ENCODE peak calls at places on chromosomes 1 and 21, in ten cellular contexts. J is GM10248, Q is H9, D is pancreas, F is lower lobe of right lung, G is colonic mucosa, L is left ventricle myocardium inferior, E is neural progenitor cell, K is nephron progenitor cell, R is endothelial cell. U is an unnamed sample.
A peak's percentile ranks its signal among the peaks of the same experiment; 100 is the strongest.

GRCh38 chr1:232561381-232561780 is 68.6 kb downstream of the SIPA1L2 start:
- DNase-seq in L (no peak), R (no peak), K (no peak), J (no peak), Q (no peak), E (no peak), G (no peak), D (no peak), F (no peak), U (no peak)

GRCh38 chr1:1778827-1779675 is 781 bp upstream of the NADK start:
- DNase-seq in D (peak; percentile 79), J (peak; percentile 93), F (peak; percentile 96), E (peak; percentile 86), G (peak; percentile 93), Q (peak; percentile 89), L (peak; percentile 80), R (peak; percentile 40), K (peak; percentile 70), U (peak; percentile 93)

GRCh38 chr1:193674292-193674944 is 488.0 kb upstream of the B3GALT2 start:
- DNase-seq in F (no peak), L (no peak), K (no peak), Q (no peak), R (no peak), G (peak; percentile 37), J (no peak), E (no peak), D (no peak), U (no peak)

GRCh38 chr1:76266762-76267161 is 192.2 kb downstream of the ST6GALNAC3 start:
- DNase-seq in J (no peak), E (no peak), F (no peak), K (no peak), G (no peak), L (no peak), D (no peak), R (no peak), Q (no peak), U (no peak)

GRCh38 chr21:32347887-32348450 is 44.8 kb downstream of the URB1 start:
- DNase-seq in G (peak; percentile 53), F (no peak), R (no peak), K (no peak), E (no peak), L (no peak), J (no peak), Q (no peak), D (no peak), U (no peak)

GRCh38 chr1:166489670-166490436 is 323.1 kb upstream of the FAM78B start:
- DNase-seq in E (no peak), D (peak; percentile 12), F (peak; percentile 54), R (no peak), L (no peak), Q (no peak), K (no peak), G (peak; percentile 20), J (peak; percentile 22), U (peak; percentile 16)

GRCh38 chr1:22815421-22816062 is 104.9 kb downstream of the EPHB2 start:
- DNase-seq in D (no peak), K (no peak), E (no peak), J (no peak), F (no peak), Q (no peak), G (no peak), L (peak; percentile 36), R (no peak), U (no peak)

GRCh38 chr1:6157132-6157527 is 23.0 kb downstream of the CHD5 start:
- DNase-seq in J (no peak), K (no peak), Q (no peak), D (no peak), R (no peak), L (no peak), F (no peak), E (no peak), G (no peak), U (no peak)

GRCh38 chr21:28150778-28151177 is 841.9 kb downstream of the LTN1 start:
- DNase-seq in J (no peak), R (no peak), L (no peak), D (no peak), K (no peak), E (no peak), F (no peak), Q (no peak), G (no peak), U (no peak)

GRCh38 chr1:108663074-108663473 is 2.2 kb upstream of the HENMT1 start:
- DNase-seq in R (no peak), L (no peak), D (no peak), J (no peak), Q (no peak), E (no peak), K (no peak), F (no peak), G (no peak), U (no peak)

DNA sequence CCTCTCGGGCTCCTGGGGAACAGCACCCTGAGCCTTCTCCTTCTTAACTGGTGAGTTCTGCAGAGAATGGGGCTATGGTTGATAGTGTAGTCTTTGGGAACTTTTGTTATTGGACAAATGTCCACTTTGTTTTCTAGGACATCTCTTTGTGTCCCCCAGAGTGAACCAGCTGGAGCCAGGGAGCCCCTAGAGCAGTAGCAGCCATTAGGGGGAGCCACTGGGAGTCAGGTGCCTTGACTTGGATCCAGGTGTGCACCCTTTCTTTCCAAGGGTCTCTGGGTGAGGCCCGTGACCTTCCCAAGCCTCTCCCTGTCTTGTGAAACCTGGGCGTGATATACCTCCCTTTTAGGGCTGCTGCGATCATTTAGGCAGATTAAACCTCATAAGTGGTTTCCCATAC is 36.9 kb downstream of the ABCG1 start:
- DNase-seq in R (no peak), D (no peak), Q (no peak), L (no peak), E (no peak), J (no peak), G (no peak), F (no peak), K (no peak), U (no peak)
- TF ChIP-seq CTCF in R (no peak), D (no peak), Q (peak; percentile 57), L (no peak), E (peak; percentile 29), J (no peak), G (no peak), F (no peak), K (no peak), U (peak; percentile 10)

GRCh38 chr1:66613187-66613586 is 79.2 kb downstream of the SGIP1 start:
- DNase-seq in G (no peak), D (no peak), Q (no peak), K (no peak), E (no peak), F (no peak), J (no peak), R (no peak), L (no peak), U (no peak)

GRCh38 chr1:66605419-66605997 is 71.6 kb downstream of the SGIP1 start:
- DNase-seq in J (no peak), D (no peak), Q (no peak), G (no peak), R (no peak), E (no peak), L (no peak), K (no peak), F (no peak), U (no peak)

GRCh38 chr1:66606359-66607142 is 72.6 kb downstream of the SGIP1 start:
- DNase-seq in E (no peak), K (no peak), F (no peak), Q (no peak), R (no peak), J (no peak), L (no peak), G (no peak), D (no peak), U (no peak)

GRCh38 chr1:66607458-66607857 is 73.5 kb downstream of the SGIP1 start:
- DNase-seq in E (peak; percentile 28), J (no peak), D (no peak), Q (peak; percentile 35), R (no peak), G (no peak), K (no peak), L (no peak), F (no peak), U (no peak)
- TF ChIP-seq CTCF in E (peak; percentile 37), J (no peak), D (no peak), Q (peak; percentile 56), R (no peak), G (no peak), K (no peak), L (peak; percentile 20), F (no peak), U (no peak)

DNA sequence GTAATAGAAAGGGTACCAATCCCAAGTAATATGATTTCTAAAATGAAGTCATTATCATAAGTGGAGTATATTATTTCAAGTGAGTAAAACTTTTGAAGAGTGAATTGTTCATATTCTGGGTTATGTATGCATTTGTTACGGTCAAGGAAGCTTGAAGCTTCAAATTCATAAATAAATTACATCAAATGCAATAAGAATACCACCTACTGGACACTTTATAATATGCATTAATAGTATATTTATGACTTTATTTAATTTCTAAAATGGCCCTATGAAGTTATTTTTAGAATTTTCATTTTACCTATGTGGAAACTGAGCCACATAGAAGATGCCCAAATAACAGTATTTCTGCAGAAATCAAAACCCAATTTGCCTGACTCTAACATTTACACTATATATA is 260.6 kb downstream of the SMYD3 start:
- DNase-seq in D (no peak), R (no peak), Q (no peak), F (no peak), E (no peak), L (no peak), J (no peak), G (no peak), K (no peak), U (no peak)
- TF ChIP-seq CTCF in D (no peak), R (no peak), Q (no peak), F (no peak), E (no peak), L (no peak), J (no peak), G (no peak), K (no peak), U (no peak)

GRCh38 chr1:13469343-13469742 is 44.5 kb downstream of the LRRC38 start:
- DNase-seq in J (peak; percentile 30), E (peak; percentile 43), R (peak; percentile 7), D (no peak), G (no peak), F (no peak), L (peak; percentile 18), Q (peak; percentile 34), K (no peak), U (peak; percentile 54)
- TF ChIP-seq CTCF in J (no peak), E (peak; percentile 47), R (no peak), D (no peak), G (no peak), F (no peak), L (peak; percentile 49), Q (peak; percentile 49), K (no peak), U (no peak)

U was measured in GM13976.